ENCODE peak calls at places on chromosomes 1 and 21, in six cellular contexts. O, T, J, G, D and L are unnamed samples.

GRCh38 chr1:231444059-231444458 is 22.0 kb upstream of the EGLN1 start:
- DNase-seq in D (no peak), O (no peak), T (no peak), J (no peak), G (no peak), L (no peak)

GRCh38 chr1:23559985-23560755 is 869 bp upstream of the ID3 start:
- DNase-seq in D (no peak), J (no peak), G (peak; percentile 40), T (no peak), O (peak; percentile 24), L (no peak)

GRCh38 chr1:166122873-166123466 is 43.8 kb downstream of the FAM78B start:
- DNase-seq in J (no peak), O (peak; percentile 59), T (no peak), D (no peak), G (no peak), L (no peak)

GRCh38 chr1:157301477-157302198 is 163.4 kb upstream of the ETV3 start:
- DNase-seq in O (no peak), D (no peak), G (no peak), T (no peak), J (no peak), L (no peak)

GRCh38 chr1:202944438-202944921 is 13.6 kb downstream of the ADIPOR1 start:
- DNase-seq in G (no peak), T (no peak), J (no peak), D (no peak), O (no peak), L (no peak)

GRCh38 chr1:84876353-84876752 is 16.7 kb downstream of the LPAR3 start:
- DNase-seq in J (no peak), D (no peak), G (no peak), O (no peak), T (no peak), L (no peak)

GRCh38 chr1:178094752-178095645 is 1.1 kb downstream of the RASAL2 start:
- DNase-seq in D (no peak), J (no peak), G (peak; percentile 57), O (peak; percentile 26), T (no peak), L (no peak)

GRCh38 chr1:204123376-204123775 is 28.5 kb downstream of the ETNK2 start:
- DNase-seq in D (no peak), J (no peak), G (peak; percentile 37), O (no peak), T (no peak), L (no peak)

GRCh38 chr1:150579955-150580642 is 689 bp upstream of the MCL1 start:
- DNase-seq in G (no peak), T (no peak), O (peak; percentile 38), J (no peak), D (no peak), L (no peak)

GRCh38 chr21:38839683-38840286 is 34.1 kb downstream of the ETS2 start:
- DNase-seq in J (no peak), D (no peak), O (no peak), G (peak; percentile 97), T (no peak), L (no peak)

GRCh38 chr1:247496581-247497285 is 38.8 kb upstream of the OR2B11 start:
- DNase-seq in D (no peak), J (no peak), G (no peak), O (no peak), T (no peak), L (no peak)

GRCh38 chr1:168551688-168552087 is 7.9 kb upstream of the XCL2 start:
- DNase-seq in O (no peak), G (no peak), J (no peak), T (no peak), D (no peak), L (no peak)

GRCh38 chr1:98677288-98677687 is 15.8 kb downstream of the SNX7 start:
- DNase-seq in D (no peak), T (no peak), J (no peak), O (no peak), G (peak; percentile 75), L (no peak)

GRCh38 chr1:163410073-163410522 is 88.3 kb downstream of the NUF2 start:
- DNase-seq in D (peak; percentile 55), O (peak; percentile 69), J (no peak), G (peak; percentile 77), T (no peak), L (no peak)

GRCh38 chr1:228765543-228765942 is 30.3 kb downstream of the RHOU start:
- DNase-seq in J (no peak), G (no peak), D (no peak), T (no peak), O (no peak), L (peak; percentile 72)

GRCh38 chr1:65146908-65147423 is 1.0 kb upstream of the AK4 start:
- DNase-seq in T (no peak), O (no peak), J (no peak), G (peak; percentile 35), D (no peak), L (no peak)

GRCh38 chr1:195939844-195940243 is 668.4 kb downstream of the KCNT2 start:
- DNase-seq in D (no peak), J (no peak), O (no peak), T (no peak), G (peak; percentile 1), L (no peak)

GRCh38 chr1:43639990-43640794 is 9.8 kb upstream of the KDM4A start:
- DNase-seq in D (peak; percentile 28), J (no peak), G (no peak), O (no peak), T (no peak), L (no peak)

GRCh38 chr1:59322394-59323179 is 25.7 kb downstream of the FGGY start:
- DNase-seq in D (no peak), G (no peak), O (peak; percentile 21), T (no peak), J (no peak), L (no peak)

GRCh38 chr1:174911626-174912025 is 88.1 kb upstream of the CACYBP start:
- DNase-seq in D (no peak), O (no peak), T (no peak), G (no peak), J (no peak), L (no peak)

GRCh38 chr1:206907304-206907991 is 10.2 kb downstream of the IL24 start:
- DNase-seq in G (no peak), D (no peak), J (no peak), T (no peak), O (peak; percentile 18), L (no peak)

GRCh38 chr1:1101503-1101902 is 14.4 kb downstream of the C1orf159 start:
- DNase-seq in G (no peak), O (no peak), D (no peak), T (no peak), J (no peak), L (peak; percentile 7)

GRCh38 chr1:46455951-46456350 is 33.7 kb upstream of the DMBX1 start:
- DNase-seq in T (no peak), D (no peak), J (peak; percentile 71), G (no peak), O (no peak), L (no peak)

GRCh38 chr1:10788592-10789006 is 7.8 kb downstream of the CASZ1 start:
- DNase-seq in G (no peak), T (no peak), J (no peak), O (no peak), D (no peak), L (no peak)

GRCh38 chr1:211703812-211704566 is 28.6 kb upstream of the NEK2 start:
- DNase-seq in J (no peak), D (no peak), O (peak; percentile 60), T (peak; percentile 59), G (no peak), L (no peak)

GRCh38 chr1:62782197-62782886 is 1.6 kb upstream of the ATG4C start:
- DNase-seq in O (no peak), T (no peak), J (no peak), D (no peak), G (peak; percentile 85), L (no peak)

GRCh38 chr1:59526240-59526639 is 229.3 kb downstream of the FGGY start:
- DNase-seq in D (no peak), J (no peak), O (no peak), G (no peak), T (no peak), L (no peak)

GRCh38 chr1:244137725-244138124 is 86.6 kb downstream of the ZBTB18 start:
- DNase-seq in T (no peak), O (no peak), G (no peak), J (no peak), D (no peak), L (no peak)

GRCh38 chr1:32538887-32539583 is at the start of gene ZBTB8A:
- DNase-seq in T (no peak), O (peak; percentile 59), G (peak; percentile 67), J (no peak), D (peak; percentile 17), L (peak; percentile 60)

GRCh38 chr1:47578026-47578861 is 140.4 kb downstream of the FOXD2 start:
- DNase-seq in T (peak; percentile 83), O (no peak), J (no peak), G (no peak), D (no peak), L (no peak)

GRCh38 chr1:187862506-187862905 is 1033.8 kb downstream of the PLA2G4A start:
- DNase-seq in D (no peak), G (no peak), O (no peak), T (no peak), J (no peak), L (no peak)

GRCh38 chr1:228174482-228175315 is 9.1 kb downstream of the IBA57 start:
- DNase-seq in O (no peak), G (no peak), T (peak; percentile 89), J (peak; percentile 71), D (no peak), L (peak; percentile 60)

GRCh38 chr1:20507564-20508410 is at the start of gene MUL1:
- DNase-seq in G (peak; percentile 93), O (peak; percentile 77), J (peak; percentile 97), D (peak; percentile 87), T (peak; percentile 98), L (peak; percentile 97)

GRCh38 chr1:243413431-243414151 is 157.8 kb downstream of the SDCCAG8 start:
- DNase-seq in J (no peak), D (no peak), G (no peak), T (no peak), O (no peak), L (no peak)

GRCh38 chr1:45205000-45205909 is 1.1 kb downstream of the ZSWIM5 start:
- DNase-seq in O (peak; percentile 71), J (no peak), G (peak; percentile 44), D (peak; percentile 40), T (no peak), L (peak; percentile 62)

GRCh38 chr1:16133007-16133961 is 22.6 kb downstream of the EPHA2 start:
- DNase-seq in G (no peak), D (no peak), O (no peak), T (no peak), J (no peak), L (no peak)

GRCh38 chr1:87402192-87403046 is 73.7 kb downstream of the LMO4 start:
- DNase-seq in G (peak; percentile 45), J (no peak), T (no peak), O (no peak), D (no peak), L (no peak)

GRCh38 chr1:26237230-26237966 is 3.4 kb downstream of the CEP85 start:
- DNase-seq in T (no peak), D (no peak), J (no peak), G (peak; percentile 65), O (no peak), L (no peak)

GRCh38 chr1:6960291-6960758 is 175.1 kb downstream of the CAMTA1 start:
- DNase-seq in J (no peak), D (no peak), T (no peak), G (no peak), O (peak; percentile 45), L (no peak)

GRCh38 chr1:60547821-60548220 is 474.3 kb upstream of the C1orf87 start:
- DNase-seq in D (no peak), O (no peak), T (no peak), J (no peak), G (no peak), L (no peak)